ENCODE peak calls at places on chromosomes 6 and 20, in ten cellular contexts. N is SHP77; E is tibial artery; J is T-cell; G is iris pigment epithelial cell; W is ELF-1; P is cardiac fibroblast; R is activated B cell treated with CpG ODN at 0.5 μM for 24 hours; X is effector CD4-positive, alpha-beta T cell; Z is NCI-H2171 treated with DMSO at 0.1 percent for 48 hours. K is an unnamed sample.

GRCh38 chr6:88246654-88247053 is 80.5 kb upstream of the CNR1 start:
- DNase-seq in N (no peak), E (no peak), J (no peak), G (no peak), W (peak; percentile 13), P (no peak), R (no peak), X (no peak), Z (peak; percentile 73), K (no peak)

GRCh38 chr20:8438748-8439147 is 306.7 kb downstream of the PLCB1 start:
- DNase-seq in N (peak; percentile 19), E (no peak), J (no peak), G (no peak), W (no peak), P (no peak), R (no peak), X (no peak), Z (no peak), K (no peak)

GRCh38 chr20:19981091-19981490 is 36.1 kb upstream of the NAA20 start:
- DNase-seq in N (no peak), E (no peak), J (no peak), G (peak; percentile 53), W (peak; percentile 58), P (peak; percentile 38), R (no peak), X (no peak), Z (no peak), K (no peak)

GRCh38 chr20:6122873-6123649 is at the start of gene FERMT1:
- DNase-seq in N (peak; percentile 84), E (no peak), J (no peak), G (peak; percentile 62), W (peak; percentile 70), P (peak; percentile 73), R (no peak), X (no peak), Z (peak; percentile 79), K (peak; percentile 10)

GRCh38 chr20:3781153-3781910 is at the start of gene SPEF1:
- DNase-seq in N (peak; percentile 99), E (peak; percentile 83), J (no peak), G (peak; percentile 85), W (peak; percentile 97), P (peak; percentile 93), R (no peak), X (peak; percentile 20), Z (peak; percentile 93), K (peak; percentile 84)

GRCh38 chr20:1346322-1346969 is 17.5 kb upstream of the SDCBP2 start:
- DNase-seq in N (no peak), E (no peak), J (no peak), G (no peak), W (no peak), P (no peak), R (no peak), X (no peak), Z (no peak), K (no peak)

GRCh38 chr6:81891869-81892268 is 139.4 kb upstream of the TENT5A start:
- DNase-seq in N (no peak), E (no peak), J (no peak), G (no peak), W (no peak), P (no peak), R (no peak), X (no peak), Z (no peak), K (no peak)

GRCh38 chr6:23650676-23651075 is 475.3 kb upstream of the NRSN1 start:
- DNase-seq in N (no peak), E (no peak), J (no peak), G (no peak), W (no peak), P (no peak), R (no peak), X (no peak), Z (no peak), K (no peak)

GRCh38 chr6:65979120-65979519 is 272.1 kb upstream of the EYS start:
- DNase-seq in N (no peak), E (no peak), J (no peak), G (no peak), W (no peak), P (no peak), R (no peak), X (no peak), Z (no peak), K (no peak)

GRCh38 chr6:30611856-30612194 is 5.2 kb downstream of the PPP1R10 start:
- DNase-seq in N (no peak), E (no peak), J (no peak), G (no peak), W (no peak), P (no peak), R (no peak), X (no peak), Z (no peak), K (no peak)